ENCODE peak calls at places on chromosomes 12 and 14, in four cellular contexts. G is GM12878, V is SK-N-SH, E is K562. S is an unnamed sample.

GRCh38 chr12:127147724-127148123 is 1119.2 kb upstream of the TMEM132C start:
- DNase-seq in E (no peak), V (no peak), G (no peak), S (no peak)

GRCh38 chr14:105884808-105885281 is 358.5 kb downstream of the TMEM121 start:
- DNase-seq in V (no peak), G (no peak), E (no peak), S (no peak)

GRCh38 chr14:42469637-42470426 is 863.2 kb downstream of the LRFN5 start:
- DNase-seq in G (peak; percentile 5), E (no peak), V (no peak), S (peak; percentile 61)

GRCh38 chr12:6452245-6452731 is 446 bp downstream of the TAPBPL start:
- DNase-seq in V (peak; percentile 54), G (no peak), E (peak; percentile 12), S (no peak)

GRCh38 chr12:124524231-124524925 is 43.0 kb downstream of the NCOR2 start:
- DNase-seq in G (no peak), V (no peak), E (no peak), S (peak; percentile 60)

GRCh38 chr12:79370021-79370420 is 320.7 kb downstream of the PAWR start:
- DNase-seq in E (no peak), G (no peak), V (no peak), S (no peak)

GRCh38 chr14:66509874-66510273 is 1.9 kb downstream of the GPHN start:
- DNase-seq in E (no peak), G (no peak), V (no peak), S (no peak)

GRCh38 chr14:69540654-69541335 is 33.9 kb downstream of the CCDC177 start:
- DNase-seq in G (no peak), E (no peak), V (no peak), S (no peak)

GRCh38 chr14:54669759-54670630 is 103.1 kb downstream of the SAMD4A start:
- DNase-seq in G (no peak), E (no peak), V (no peak), S (no peak)

GRCh38 chr14:53613404-53614253 is 343.0 kb downstream of the BMP4 start:
- DNase-seq in G (peak; percentile 98), V (no peak), E (no peak), S (peak; percentile 97)

GRCh38 chr12:94704452-94704871 is 54.1 kb upstream of the TMCC3 start:
- DNase-seq in E (no peak), G (no peak), V (no peak), S (peak; percentile 86)

GRCh38 chr12:40238221-40238902 is 13.6 kb downstream of the LRRK2 start:
- DNase-seq in E (no peak), G (no peak), V (peak; percentile 46), S (no peak)

GRCh38 chr14:103220134-103220981 is 97.1 kb downstream of the TNFAIP2 start:
- DNase-seq in V (peak; percentile 58), G (no peak), E (no peak), S (no peak)

GRCh38 chr12:17992002-17992656 is 97.9 kb downstream of the RERGL start:
- DNase-seq in G (peak; percentile 15), E (peak; percentile 34), V (peak; percentile 20), S (peak; percentile 3)

GRCh38 chr14:99871771-99872170 is 78.6 kb downstream of the EML1 start:
- DNase-seq in V (no peak), G (no peak), E (no peak), S (no peak)

GRCh38 chr12:123270380-123271181 is 1.1 kb downstream of the CDK2AP1 start:
- DNase-seq in G (no peak), E (peak; percentile 24), V (peak; percentile 57), S (no peak)

GRCh38 chr14:33467967-33468366 is 482.9 kb downstream of the EGLN3 start:
- DNase-seq in V (no peak), E (no peak), G (no peak), S (no peak)

GRCh38 chr12:26524862-26525465 is 308.0 kb downstream of the ITPR2 start:
- DNase-seq in G (no peak), V (no peak), E (peak; percentile 31), S (peak; percentile 43)

GRCh38 chr14:67815573-67816235 is 686 bp downstream of the ZFYVE26 start:
- DNase-seq in E (peak; percentile 16), V (no peak), G (no peak), S (no peak)

GRCh38 chr12:68163546-68164210 is 4.1 kb upstream of the IFNG start:
- DNase-seq in V (no peak), E (no peak), G (peak; percentile 35), S (no peak)

GRCh38 chr12:28938056-28938455 is 211.0 kb upstream of the FAR2 start:
- DNase-seq in E (no peak), G (no peak), V (no peak), S (no peak)

GRCh38 chr12:87671757-87672156 is 357.4 kb downstream of the C12orf50 start:
- DNase-seq in G (no peak), V (no peak), E (no peak), S (no peak)

GRCh38 chr12:79407671-79408622 is 282.8 kb downstream of the PAWR start:
- DNase-seq in E (peak; percentile 6), V (no peak), G (peak; percentile 9), S (peak; percentile 50)

GRCh38 chr14:50831704-50832130 is 755 bp upstream of the NIN start:
- DNase-seq in V (no peak), E (peak; percentile 13), G (no peak), S (peak; percentile 18)

GRCh38 chr12:69623970-69624369 is 13.3 kb upstream of the LRRC10 start:
- DNase-seq in V (peak; percentile 80), E (peak; percentile 99), G (no peak), S (no peak)

GRCh38 chr12:104998423-104999346 is 12.6 kb downstream of the NOPCHAP1 start:
- DNase-seq in E (no peak), G (no peak), V (no peak), S (no peak)

GRCh38 chr14:29521526-29522137 is 406.0 kb downstream of the PRKD1 start:
- DNase-seq in V (no peak), G (no peak), E (peak; percentile 15), S (no peak)
- TF ChIP-seq CHD2 in V (no peak), G (no peak), E (no peak), S (no peak)

GRCh38 chr12:49910331-49911212 is 6.9 kb upstream of the FAIM2 start:
- DNase-seq in E (no peak), G (no peak), V (no peak), S (no peak)
- TF ChIP-seq MAX in E (no peak), G (no peak), V (no peak), S (no peak)

GRCh38 chr14:62897057-62897456 is 148.2 kb downstream of the KCNH5 start:
- DNase-seq in V (peak; percentile 46), G (no peak), E (no peak), S (no peak)
- TF ChIP-seq CHD2 in V (no peak), G (no peak), E (no peak), S (no peak)

GRCh38 chr14:48936352-48936751 is 649.8 kb downstream of the RPS29 start:
- DNase-seq in V (peak; percentile 0), G (no peak), E (no peak), S (no peak)
- TF ChIP-seq MAX in V (no peak), G (no peak), E (no peak), S (no peak)

DNA sequence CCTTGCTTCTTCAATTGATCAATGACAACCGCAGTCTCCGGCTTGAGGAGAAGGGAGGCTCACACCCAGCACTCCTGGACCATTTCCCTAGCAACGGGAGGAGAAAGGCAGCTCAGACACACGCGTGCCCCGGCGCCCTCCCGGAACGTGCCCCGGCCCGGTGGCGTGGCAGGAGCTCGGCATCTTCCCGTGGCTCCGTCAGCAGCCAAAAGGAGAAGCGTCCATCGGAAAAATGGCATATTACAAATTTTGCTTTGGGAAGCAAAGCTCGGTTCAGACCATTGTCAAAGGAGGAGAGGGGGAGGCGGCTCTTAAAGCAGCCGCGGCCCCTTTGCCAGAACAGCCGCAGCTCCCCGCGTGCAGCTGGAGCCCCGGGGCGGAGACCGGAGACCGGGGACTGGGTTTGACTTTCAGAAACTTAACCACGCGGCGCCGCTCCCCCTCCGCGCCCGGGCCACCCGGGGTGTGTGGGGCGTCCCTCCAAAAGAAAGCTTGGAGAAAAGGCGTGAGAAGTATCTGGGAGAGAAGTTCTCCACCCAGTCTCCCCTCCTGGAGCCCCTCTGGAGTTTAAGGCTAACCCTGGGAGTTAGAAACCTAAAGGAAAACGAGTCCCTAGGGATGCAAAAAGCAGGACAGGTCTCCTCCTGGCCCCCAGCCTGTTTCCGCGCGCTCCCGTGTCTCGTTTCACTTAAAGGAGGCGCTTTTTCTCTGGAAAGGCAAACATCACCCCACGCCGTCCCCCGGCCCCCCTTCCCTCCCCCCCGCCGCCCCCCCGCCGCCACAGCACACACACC is 532 bp downstream of the PPFIA2 start:
- DNase-seq in G (no peak), V (peak; percentile 75), E (no peak), S (peak; percentile 5)
- TF ChIP-seq CHD2 in G (no peak), V (no peak), E (no peak), S (no peak)

GRCh38 chr12:120496353-120497340 is 734 bp downstream of the DYNLL1 start:
- DNase-seq in V (peak; percentile 81), E (peak; percentile 88), G (no peak), S (peak; percentile 45)
- TF ChIP-seq MAX in V (no peak), E (no peak), G (no peak), S (no peak)

GRCh38 chr12:75807494-75807893 is 224.1 kb downstream of the PHLDA1 start:
- DNase-seq in E (no peak), V (no peak), G (no peak), S (no peak)

GRCh38 chr12:75813066-75813465 is 218.5 kb downstream of the PHLDA1 start:
- DNase-seq in E (no peak), G (no peak), V (no peak), S (no peak)

GRCh38 chr12:75812341-75813018 is 219.1 kb downstream of the PHLDA1 start:
- DNase-seq in E (no peak), G (no peak), V (peak; percentile 41), S (no peak)

GRCh38 chr12:75805905-75806304 is 225.7 kb downstream of the PHLDA1 start:
- DNase-seq in G (no peak), V (no peak), E (no peak), S (no peak)

DNA sequence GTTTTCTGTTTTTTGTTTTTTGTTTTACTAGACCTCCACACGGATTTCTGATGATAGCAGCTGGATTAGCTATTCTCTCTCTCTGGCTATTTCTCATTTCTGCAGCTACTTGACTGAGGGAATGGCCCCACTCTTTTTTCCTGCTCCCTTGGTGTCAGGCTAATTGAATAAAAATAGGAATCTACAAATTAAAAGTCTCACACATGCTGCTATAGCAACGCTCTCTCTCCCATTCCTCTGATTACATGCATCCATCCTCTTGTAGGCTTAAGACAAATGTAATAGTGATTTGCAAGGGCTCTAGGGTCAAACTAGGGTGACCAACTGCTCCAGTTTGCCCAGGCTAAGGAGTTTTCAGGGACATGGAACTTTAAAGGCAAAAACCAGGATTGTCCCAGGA is 221.8 kb downstream of the PHLDA1 start:
- DNase-seq in E (no peak), V (no peak), G (no peak), S (no peak)
- TF ChIP-seq CHD2 in E (no peak), V (no peak), G (no peak), S (no peak)

GRCh38 chr14:22391908-22392307 is 197.1 kb downstream of the DAD1 start:
- DNase-seq in V (peak; percentile 34), G (peak; percentile 68), E (peak; percentile 62), S (peak; percentile 67)
- TF ChIP-seq MAX in V (no peak), G (no peak), E (no peak), S (no peak)

GRCh38 chr12:62977419-62977818 is 42.5 kb upstream of the PPM1H start:
- DNase-seq in G (no peak), V (no peak), E (peak; percentile 52), S (peak; percentile 4)
- TF ChIP-seq CHD2 in G (no peak), V (no peak), E (no peak), S (no peak)